ENCODE peak calls at places on chromosomes 16 and 17, in seven cellular contexts. P is tibial artery; R is transverse colon; U is OCI-LY7; Z is heart left ventricle; C is CD8-positive, alpha-beta T cell; V is tibial nerve. D is an unnamed sample.

GRCh38 chr17:10172241-10172741 is 26.1 kb downstream of the GAS7 start:
- DNase-seq in P (no peak), R (no peak), U (no peak), Z (no peak), C (no peak), V (no peak), D (no peak)

GRCh38 chr16:12613131-12613991 is 190.3 kb downstream of the CPPED1 start:
- DNase-seq in P (no peak), R (peak), U (no peak), Z (no peak), C (no peak), V (no peak), D (peak)

GRCh38 chr16:66717112-66717675 is 20.7 kb upstream of the CMTM4 start:
- DNase-seq in P (no peak), R (peak), U (peak), Z (no peak), C (no peak), V (no peak), D (no peak)

GRCh38 chr17:79627766-79628690 is 17.2 kb upstream of the RBFOX3 start:
- DNase-seq in P (peak), R (no peak), U (no peak), Z (peak), C (no peak), V (no peak), D (peak)

GRCh38 chr16:8962393-8963009 is 1.2 kb downstream of the USP7 start:
- DNase-seq in P (no peak), R (peak), U (peak), Z (no peak), C (peak), V (no peak), D (no peak)

GRCh38 chr16:84391151-84391873 is 23.0 kb downstream of the ATP2C2 start:
- DNase-seq in P (no peak), R (no peak), U (no peak), Z (no peak), C (no peak), V (no peak), D (no peak)

GRCh38 chr17:81048827-81049371 is 13.9 kb downstream of the BAIAP2 start:
- DNase-seq in P (no peak), R (no peak), U (no peak), Z (no peak), C (no peak), V (no peak), D (no peak)

GRCh38 chr16:70689035-70689969 is 3.4 kb upstream of the MTSS2 start:
- DNase-seq in P (no peak), R (peak), U (no peak), Z (no peak), C (no peak), V (no peak), D (no peak)

GRCh38 chr17:57499648-57500049 is 243.3 kb downstream of the MSI2 start:
- DNase-seq in P (no peak), R (no peak), U (no peak), Z (no peak), C (no peak), V (no peak), D (no peak)

DNA sequence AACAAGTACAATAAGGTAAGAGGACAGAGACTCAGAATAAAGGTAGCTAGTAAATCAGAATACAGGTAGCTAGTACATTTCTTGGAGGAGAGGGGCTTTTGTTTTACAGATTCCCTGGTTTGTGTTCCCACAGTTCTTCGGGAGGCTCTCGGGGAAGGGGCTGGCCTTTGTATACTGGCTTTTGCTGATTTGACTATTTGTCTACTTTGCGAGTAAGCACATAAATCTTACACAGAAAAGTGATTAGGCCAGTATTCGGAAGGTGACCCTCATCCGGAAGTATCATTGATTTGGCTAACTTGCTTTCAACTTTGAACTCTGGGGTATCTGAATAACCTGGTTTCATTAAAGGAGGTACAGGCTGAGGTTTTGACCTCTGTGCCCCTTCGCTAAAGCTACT is 21.4 kb upstream of the SNTB2 start:
- DNase-seq in P (no peak), R (no peak), U (no peak), Z (no peak), C (no peak), V (no peak), D (no peak)
- H3K27ac ChIP-seq in P (no peak), R (no peak), U (no peak), Z (no peak), C (no peak), V (no peak), D (no peak)

GRCh38 chr17:55266958-55267688 is 2.4 kb downstream of the HLF start:
- DNase-seq in P (no peak), R (no peak), U (no peak), Z (no peak), C (no peak), V (no peak), D (no peak)

GRCh38 chr17:55264640-55265298 is at the start of gene HLF:
- DNase-seq in P (peak), R (peak), U (peak), Z (peak), C (peak), V (peak), D (peak)

GRCh38 chr17:55266051-55266957 is 1.5 kb downstream of the HLF start:
- DNase-seq in P (no peak), R (no peak), U (no peak), Z (no peak), C (no peak), V (no peak), D (peak)

GRCh38 chr17:55264273-55264639 is 504 bp upstream of the HLF start:
- DNase-seq in P (no peak), R (no peak), U (no peak), Z (no peak), C (no peak), V (no peak), D (no peak)

DNA sequence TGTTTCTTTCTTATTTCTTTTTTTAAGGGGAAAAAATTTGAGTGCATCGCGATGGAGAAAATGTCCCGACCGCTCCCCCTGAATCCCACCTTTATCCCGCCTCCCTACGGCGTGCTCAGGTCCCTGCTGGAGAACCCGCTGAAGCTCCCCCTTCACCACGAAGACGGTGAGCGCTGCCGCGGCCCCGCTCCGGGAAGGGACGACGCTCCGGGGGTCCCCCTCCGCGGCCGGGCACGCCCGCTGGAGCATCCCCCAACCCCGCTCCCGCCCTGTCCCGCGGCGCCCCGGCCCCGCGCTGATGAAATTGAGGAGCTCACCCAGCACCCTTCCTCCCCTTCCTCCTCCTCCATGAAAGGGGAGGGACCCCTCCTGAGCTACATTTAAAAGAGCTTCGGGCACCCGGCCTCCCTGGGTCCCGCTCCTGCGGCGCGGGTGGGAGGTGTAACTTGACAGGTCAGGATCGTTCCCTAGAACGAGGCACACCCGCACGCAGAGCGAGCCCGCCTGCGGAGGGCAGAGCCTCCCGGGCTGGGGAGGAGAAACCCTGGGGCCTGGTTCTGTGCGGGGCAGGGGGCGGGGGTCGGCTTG is 768 bp downstream of the HLF start:
- DNase-seq in P (no peak), R (no peak), U (no peak), Z (no peak), C (no peak), V (no peak), D (peak)
- H3K4me3 ChIP-seq in P (peak), R (peak), U (no peak), Z (peak), C (peak), V (peak), D (peak)

GRCh38 chr16:14629919-14630619 is at the start of gene PARN:
- DNase-seq in P (peak), R (peak), U (peak), Z (peak), C (peak), V (peak), D (peak)

GRCh38 chr16:14635394-14636145 is 2.8 kb downstream of the BFAR start:
- DNase-seq in P (no peak), R (no peak), U (no peak), Z (no peak), C (no peak), V (no peak), D (no peak)

GRCh38 chr16:14632693-14633569 is at the start of gene BFAR:
- DNase-seq in P (peak), R (peak), U (peak), Z (peak), C (peak), V (peak), D (peak)

GRCh38 chr16:14629612-14629918 is 495 bp downstream of the PARN start:
- DNase-seq in P (no peak), R (no peak), U (no peak), Z (peak), C (no peak), V (no peak), D (no peak)

GRCh38 chr16:14634389-14634725 is 1.6 kb downstream of the BFAR start:
- DNase-seq in P (no peak), R (peak), U (no peak), Z (no peak), C (no peak), V (no peak), D (no peak)
- H3K27ac ChIP-seq in P (peak), R (peak), U (no peak), Z (peak), C (peak), V (no peak), D (peak)

GRCh38 chr16:78742501-78743283 is 643.2 kb downstream of the WWOX start:
- DNase-seq in P (peak), R (peak), U (peak), Z (no peak), C (peak), V (no peak), D (no peak)
- H3K4me3 ChIP-seq in P (no peak), R (no peak), U (no peak), Z (no peak), C (peak), V (no peak), D (no peak)

GRCh38 chr16:81708459-81709368 is 70.4 kb upstream of the PLCG2 start:
- DNase-seq in P (no peak), R (peak), U (no peak), Z (no peak), C (no peak), V (no peak), D (no peak)

GRCh38 chr16:81709369-81709900 is 69.7 kb upstream of the PLCG2 start:
- DNase-seq in P (no peak), R (no peak), U (no peak), Z (no peak), C (no peak), V (no peak), D (no peak)

GRCh38 chr16:81707411-81708321 is 71.4 kb upstream of the PLCG2 start:
- DNase-seq in P (no peak), R (peak), U (no peak), Z (no peak), C (no peak), V (no peak), D (no peak)

GRCh38 chr16:81705261-81705660 is 73.8 kb upstream of the PLCG2 start:
- DNase-seq in P (no peak), R (no peak), U (no peak), Z (no peak), C (no peak), V (no peak), D (no peak)

DNA sequence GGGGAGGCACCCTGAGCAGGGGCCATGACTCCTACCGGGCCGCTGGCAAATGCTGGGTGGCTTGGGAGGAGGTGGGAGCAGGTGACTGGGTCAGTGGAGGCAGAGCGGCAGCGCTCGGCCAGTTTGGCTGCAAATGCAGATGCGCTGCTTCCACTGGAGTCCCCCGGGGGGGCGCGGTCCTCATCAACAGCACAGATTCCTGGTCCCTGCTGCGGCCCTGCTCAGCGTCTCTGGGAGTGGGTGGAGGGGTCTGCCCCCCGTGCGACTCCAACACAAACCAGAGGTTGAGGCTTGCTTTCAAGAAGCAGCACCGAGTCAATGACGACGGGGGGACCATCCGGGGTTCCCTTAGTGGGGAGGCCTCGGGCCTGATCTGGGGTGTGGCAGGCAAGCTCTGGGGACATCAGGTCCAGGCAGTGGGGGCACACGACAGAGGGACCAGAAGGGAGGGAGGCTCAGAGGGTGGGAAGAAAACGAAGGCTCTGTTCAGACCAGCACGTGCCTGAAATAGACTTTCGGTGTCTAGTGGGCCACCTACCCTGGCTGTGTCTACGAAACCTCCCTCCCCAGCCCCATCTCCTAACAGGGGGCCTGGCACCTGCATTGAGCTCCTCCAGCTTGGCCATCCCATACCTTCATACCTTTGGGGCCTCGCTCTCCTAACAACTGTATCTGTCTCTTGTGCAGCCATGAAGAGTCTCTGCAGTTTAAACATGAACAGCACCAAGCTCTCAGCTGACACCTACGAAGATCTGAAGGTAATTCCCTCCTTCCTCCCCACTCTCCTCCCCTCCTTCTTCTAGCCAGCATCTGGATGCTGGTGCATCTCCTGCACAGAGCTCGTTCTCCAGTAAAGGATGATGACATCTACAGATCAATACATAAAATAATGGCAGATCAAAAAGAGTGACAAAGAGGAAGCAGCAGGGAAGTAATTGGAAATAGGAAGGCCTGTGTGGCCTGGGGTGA is 72.5 kb upstream of the PLCG2 start:
- DNase-seq in P (no peak), R (no peak), U (no peak), Z (no peak), C (no peak), V (no peak), D (no peak)
- H3K27ac ChIP-seq in P (no peak), R (peak), U (no peak), Z (no peak), C (no peak), V (peak), D (no peak)

DNA sequence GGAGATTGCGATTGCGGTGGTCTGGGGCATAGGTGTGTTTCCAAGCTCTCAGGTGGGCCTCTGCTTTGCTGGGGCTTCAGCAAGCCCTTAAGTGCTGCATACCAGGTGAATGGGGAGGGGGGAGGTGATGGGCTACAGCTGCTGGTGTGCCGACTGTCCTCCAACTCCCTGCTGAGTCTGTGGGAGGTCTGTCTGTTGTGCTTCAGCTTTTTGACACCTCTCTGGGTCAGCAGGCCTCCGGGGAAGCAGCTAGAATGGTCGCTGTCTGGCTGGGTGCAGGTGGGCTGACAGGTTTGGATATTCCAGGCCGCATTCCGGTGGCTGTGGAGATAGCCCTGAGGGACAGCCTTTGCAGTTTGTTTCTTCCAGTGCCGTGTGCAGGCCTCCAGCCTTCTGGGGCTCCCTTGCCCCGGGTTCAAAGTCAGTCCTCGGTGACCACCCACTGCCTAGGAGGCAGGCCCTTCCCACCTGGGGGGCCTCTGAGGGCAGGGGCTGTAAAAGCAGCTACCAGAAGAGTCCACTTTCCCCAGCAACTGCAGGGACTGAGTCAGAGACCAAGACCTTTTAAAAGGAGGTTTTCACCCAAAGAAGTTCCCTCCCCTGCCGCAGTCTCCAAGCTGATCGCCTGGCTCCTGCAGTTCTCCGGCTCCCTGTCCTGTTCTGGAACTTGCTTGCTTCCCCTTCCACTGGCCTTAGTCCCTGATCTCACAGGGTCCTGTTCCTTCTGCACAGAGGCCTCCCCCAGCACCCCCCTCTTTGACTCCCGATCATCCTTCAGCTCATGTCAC is 2.0 kb upstream of the TTYH2 start:
- DNase-seq in P (no peak), R (no peak), U (no peak), Z (no peak), C (no peak), V (no peak), D (no peak)
- H3K4me3 ChIP-seq in P (peak), R (no peak), U (no peak), Z (peak), C (no peak), V (peak), D (peak)

DNA sequence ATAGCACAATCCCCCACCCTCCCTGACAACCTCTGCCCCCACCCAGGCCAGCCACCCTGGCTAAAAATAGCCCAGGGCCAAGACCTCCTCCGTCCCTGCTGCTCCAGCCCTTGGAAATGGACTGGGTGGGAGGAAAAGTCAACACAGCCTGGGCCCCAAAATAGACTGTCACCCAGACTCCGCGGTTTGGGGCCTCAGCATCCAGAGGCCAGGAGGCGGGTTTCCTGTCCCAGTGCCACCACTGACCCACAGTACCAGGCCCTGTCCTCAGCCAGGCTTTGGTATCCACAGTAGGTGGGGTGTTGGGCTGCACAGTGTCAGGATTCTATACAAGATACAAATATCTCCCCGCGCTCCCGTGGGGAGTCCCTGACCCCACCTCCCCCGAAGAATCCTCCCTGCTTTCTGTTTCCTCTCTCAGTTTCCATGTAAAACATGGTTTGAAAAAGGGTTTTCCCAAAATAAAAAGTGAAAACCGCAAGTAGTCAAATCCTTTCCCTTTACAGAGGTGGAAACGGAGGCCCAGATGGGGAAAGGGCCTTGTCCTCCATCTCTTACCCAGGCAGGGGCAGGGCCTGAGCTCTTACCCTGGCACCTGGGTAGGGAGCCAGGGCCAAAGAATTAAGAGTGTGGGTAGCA is 20.1 kb downstream of the CPNE2 start:
- DNase-seq in P (no peak), R (no peak), U (no peak), Z (no peak), C (no peak), V (no peak), D (no peak)
- H3K27ac ChIP-seq in P (peak), R (no peak), U (no peak), Z (no peak), C (no peak), V (peak), D (peak)

DNA sequence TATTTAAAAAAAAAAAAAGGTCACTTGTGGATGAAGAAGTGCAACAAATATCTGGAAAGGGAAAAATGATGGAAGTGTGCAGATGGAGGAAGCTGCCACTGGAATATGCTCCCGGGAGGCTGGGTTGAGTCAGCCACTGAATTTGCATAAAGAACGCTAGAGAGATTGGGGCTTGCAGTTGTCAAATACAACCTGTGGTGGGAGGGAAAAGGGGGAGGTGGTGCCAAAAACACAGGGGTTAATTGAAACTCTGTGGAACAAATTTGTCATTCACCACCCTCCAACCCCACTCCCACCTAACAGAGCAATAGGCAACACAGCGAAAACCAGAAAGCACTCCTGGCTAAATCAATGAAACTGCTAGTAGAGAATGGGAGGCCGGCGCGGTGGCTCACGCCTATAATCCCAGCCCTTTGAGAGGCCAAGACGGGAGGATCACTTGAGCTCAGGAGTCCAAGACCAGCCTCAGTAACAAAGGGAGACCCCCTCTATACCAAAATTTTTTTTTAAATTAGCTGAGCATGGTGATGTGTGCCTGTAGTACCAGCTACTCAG is 37.6 kb upstream of the RPL38 start:
- DNase-seq in P (no peak), R (no peak), U (no peak), Z (no peak), C (no peak), V (no peak), D (peak)
- H3K4me3 ChIP-seq in P (no peak), R (no peak), U (no peak), Z (no peak), C (no peak), V (no peak), D (no peak)

DNA sequence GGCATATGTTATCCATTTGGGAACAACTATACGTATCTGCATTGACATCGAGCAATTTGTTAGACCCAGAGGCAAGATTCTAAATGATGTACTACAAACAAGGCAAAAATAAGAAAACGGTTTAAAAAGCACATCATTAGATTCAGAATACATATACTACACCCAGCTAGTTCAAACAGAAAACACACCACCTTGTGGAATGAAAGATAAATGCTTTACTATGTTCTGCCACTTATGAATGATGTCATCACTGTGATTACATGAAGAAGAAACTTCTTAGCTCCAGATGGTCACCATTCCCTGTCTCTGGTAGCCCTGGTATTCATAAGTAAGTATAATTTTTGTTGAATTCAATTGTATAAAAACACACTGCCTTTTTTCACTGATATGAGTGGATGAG is 7.8 kb downstream of the NACA2 start:
- DNase-seq in P (no peak), R (no peak), U (peak), Z (no peak), C (no peak), V (no peak), D (no peak)
- H3K27ac ChIP-seq in P (no peak), R (no peak), U (no peak), Z (no peak), C (no peak), V (no peak), D (no peak)

GRCh38 chr17:17723354-17724261 is 42.4 kb downstream of the RAI1 start:
- DNase-seq in P (no peak), R (no peak), U (no peak), Z (no peak), C (peak), V (no peak), D (no peak)
- H3K4me3 ChIP-seq in P (peak), R (peak), U (no peak), Z (peak), C (peak), V (peak), D (peak)

D was measured in coronary artery.